ENCODE peak calls at places on chromosomes 7 and 10, in six cellular contexts. W, D, Y, U, S and F are unnamed samples.

GRCh38 chr10:44696496-44696895 is 214.6 kb upstream of the TMEM72 start:
- DNase-seq in D (no peak), S (no peak), U (no peak), Y (no peak), W (no peak), F (no peak)

GRCh38 chr7:127812540-127812939 is 160.5 kb downstream of the SND1 start:
- DNase-seq in W (no peak), D (no peak), U (no peak), S (no peak), Y (no peak), F (peak; percentile 17)

GRCh38 chr10:121154310-121154709 is 303.1 kb downstream of the WDR11 start:
- DNase-seq in D (no peak), W (no peak), Y (no peak), U (no peak), S (no peak), F (no peak)

GRCh38 chr10:89481662-89482061 is 53.7 kb downstream of the SLC16A12 start:
- DNase-seq in Y (no peak), S (no peak), W (no peak), U (no peak), D (no peak), F (no peak)

GRCh38 chr10:74824184-74825032 is 2.0 kb upstream of the KAT6B start:
- DNase-seq in Y (peak; percentile 15), W (peak; percentile 19), U (peak; percentile 30), S (no peak), D (no peak), F (peak; percentile 47)

GRCh38 chr7:142646274-142646895 is 102.9 kb upstream of the PRSS1 start:
- DNase-seq in Y (no peak), U (no peak), D (no peak), S (no peak), W (no peak), F (no peak)

GRCh38 chr7:31261373-31261772 is 79.2 kb downstream of the NEUROD6 start:
- DNase-seq in W (no peak), U (no peak), S (no peak), Y (no peak), D (no peak), F (peak; percentile 27)

GRCh38 chr10:101995451-101996063 is 60.4 kb downstream of the ARMH3 start:
- DNase-seq in S (no peak), Y (peak; percentile 33), W (no peak), U (no peak), D (no peak), F (no peak)

GRCh38 chr7:150992833-150993302 is 2.1 kb downstream of the NOS3 start:
- DNase-seq in W (peak; percentile 78), D (no peak), Y (peak; percentile 52), S (no peak), U (peak; percentile 90), F (peak; percentile 93)

GRCh38 chr7:101688183-101688831 is 59.2 kb upstream of the MYL10 start:
- DNase-seq in U (peak; percentile 89), D (no peak), S (no peak), W (peak; percentile 91), Y (peak; percentile 44), F (peak; percentile 85)

GRCh38 chr7:40306596-40306995 is 171.8 kb downstream of the SUGCT start:
- DNase-seq in W (no peak), U (no peak), Y (no peak), S (no peak), D (no peak), F (no peak)

GRCh38 chr7:27397503-27397902 is 154.9 kb downstream of the EVX1 start:
- DNase-seq in W (no peak), U (no peak), Y (no peak), D (no peak), S (no peak), F (no peak)

GRCh38 chr10:103458720-103459119 is at the start of gene CALHM1:
- DNase-seq in U (peak; percentile 45), S (no peak), Y (no peak), W (peak; percentile 65), D (no peak), F (peak; percentile 76)

GRCh38 chr10:46560952-46561351 is 4.5 kb upstream of the GPRIN2 start:
- DNase-seq in U (no peak), Y (no peak), D (no peak), W (peak; percentile 7), S (no peak), F (no peak)

GRCh38 chr10:132480356-132480755 is 57.2 kb upstream of the INPP5A start:
- DNase-seq in W (peak; percentile 3), D (no peak), S (no peak), U (no peak), Y (no peak), F (no peak)

GRCh38 chr10:2329082-2329481 is 591.8 kb upstream of the ADARB2 start:
- DNase-seq in D (no peak), W (no peak), Y (no peak), S (no peak), U (no peak), F (no peak)

GRCh38 chr10:99548041-99548530 is 15.3 kb downstream of the NKX2-3 start:
- DNase-seq in S (no peak), W (peak; percentile 50), D (no peak), Y (peak; percentile 32), U (no peak), F (peak; percentile 71)

GRCh38 chr7:78702770-78703169 is 750.7 kb downstream of the MAGI2 start:
- DNase-seq in Y (no peak), D (no peak), S (no peak), U (no peak), W (no peak), F (no peak)

GRCh38 chr7:150357277-150357676 is 11.3 kb upstream of the REPIN1 start:
- DNase-seq in U (no peak), W (no peak), D (no peak), S (no peak), Y (no peak), F (no peak)

GRCh38 chr10:126131338-126131737 is 235.0 kb downstream of the FANK1 start:
- DNase-seq in W (no peak), U (no peak), Y (no peak), D (no peak), S (no peak), F (no peak)

GRCh38 chr7:151186640-151187408 is at the start of gene ASB10:
- DNase-seq in D (no peak), Y (no peak), W (no peak), S (no peak), U (no peak), F (no peak)

GRCh38 chr10:128062837-128063563 is 63.2 kb downstream of the MKI67 start:
- DNase-seq in S (no peak), D (peak; percentile 48), W (no peak), Y (no peak), U (no peak), F (no peak)

GRCh38 chr7:36423633-36424032 is 34.0 kb downstream of the ANLN start:
- DNase-seq in S (no peak), Y (no peak), U (no peak), W (no peak), D (no peak), F (no peak)

GRCh38 chr10:130554701-130555410 is 418.7 kb downstream of the GLRX3 start:
- DNase-seq in U (no peak), D (no peak), W (no peak), S (no peak), Y (no peak), F (no peak)

GRCh38 chr7:133629696-133630095 is 376.8 kb downstream of the EXOC4 start:
- DNase-seq in S (no peak), Y (no peak), D (no peak), U (no peak), W (no peak), F (no peak)

GRCh38 chr10:21099291-21099800 is 202.2 kb upstream of the NEBL start:
- DNase-seq in D (no peak), W (no peak), U (no peak), Y (no peak), S (no peak), F (no peak)

GRCh38 chr10:118980870-118981269 is 48.6 kb upstream of the NANOS1 start:
- DNase-seq in S (no peak), W (no peak), U (no peak), Y (no peak), D (no peak), F (no peak)

GRCh38 chr7:17781491-17782215 is 158.6 kb downstream of the SNX13 start:
- DNase-seq in S (no peak), D (no peak), Y (no peak), W (no peak), U (peak; percentile 7), F (no peak)

GRCh38 chr10:73893386-73893785 is 17.5 kb upstream of the PLAU start:
- DNase-seq in U (no peak), W (no peak), Y (no peak), D (no peak), S (no peak), F (no peak)

GRCh38 chr10:130363051-130363450 is 226.9 kb downstream of the GLRX3 start:
- DNase-seq in W (no peak), S (no peak), U (no peak), Y (no peak), D (no peak), F (no peak)

GRCh38 chr10:3780766-3781457 is 4.1 kb downstream of the KLF6 start:
- DNase-seq in S (no peak), Y (no peak), W (no peak), U (no peak), D (no peak), F (no peak)

GRCh38 chr10:51137741-51138529 is 63.6 kb downstream of the PRKG1 start:
- DNase-seq in U (no peak), Y (no peak), S (no peak), W (no peak), D (no peak), F (no peak)
- TF ChIP-seq CREB1 in U (no peak), Y (no peak), S (no peak), W (no peak), D (no peak), F (no peak)

GRCh38 chr10:27440478-27440877 is 63.6 kb upstream of the RAB18 start:
- DNase-seq in W (no peak), U (no peak), Y (no peak), S (no peak), D (no peak), F (no peak)
- TF ChIP-seq CREB1 in W (no peak), U (no peak), Y (no peak), S (no peak), D (no peak), F (no peak)

GRCh38 chr7:1572111-1572510 is 2.3 kb upstream of the PSMG3 start:
- DNase-seq in S (no peak), U (no peak), Y (no peak), D (no peak), W (no peak), F (no peak)
- TF ChIP-seq CREB1 in S (no peak), U (no peak), Y (no peak), D (no peak), W (no peak), F (no peak)

GRCh38 chr7:919114-919442 is 35.4 kb downstream of the ADAP1 start:
- DNase-seq in Y (no peak), S (no peak), U (no peak), D (no peak), W (peak; percentile 7), F (no peak)
- TF ChIP-seq CREB1 in Y (no peak), S (no peak), U (no peak), D (no peak), W (no peak), F (no peak)